ENCODE peak calls at places on chromosomes 5 and 9, in seven cellular contexts. O is lower leg skin, L is A549, C is H1, M is tibial nerve, V is K562, T is HCT116. G is an unnamed sample.

GRCh38 chr9:4983541-4984165 is 1.4 kb upstream of the JAK2 start:
- DNase-seq in O (no peak), L (no peak), C (no peak), M (no peak), V (no peak), T (no peak), G (no peak)

GRCh38 chr5:39850291-39850690 is 425.5 kb upstream of the DAB2 start:
- DNase-seq in O (no peak), L (no peak), C (no peak), M (no peak), V (no peak), T (no peak), G (no peak)

GRCh38 chr5:33008751-33009418 is 297.8 kb downstream of the NPR3 start:
- DNase-seq in O (no peak), L (no peak), C (no peak), M (no peak), V (no peak), T (peak; percentile 64), G (no peak)

GRCh38 chr9:84799231-84799630 is 129.7 kb downstream of the NTRK2 start:
- DNase-seq in O (no peak), L (no peak), C (no peak), M (no peak), V (no peak), T (no peak), G (no peak)

GRCh38 chr5:164204338-164204946 is 699.0 kb downstream of the MAT2B start:
- DNase-seq in O (no peak), L (no peak), C (no peak), M (no peak), V (no peak), T (no peak), G (no peak)

GRCh38 chr9:132372177-132373095 is 17.6 kb upstream of the SETX start:
- DNase-seq in O (peak; percentile 87), L (no peak), C (no peak), M (peak; percentile 55), V (no peak), T (no peak), G (peak; percentile 44)

GRCh38 chr5:82885657-82886389 is 191.4 kb downstream of the TMEM167A start:
- DNase-seq in O (no peak), L (peak; percentile 4), C (no peak), M (no peak), V (no peak), T (no peak), G (no peak)

GRCh38 chr5:151042453-151043093 is 22.2 kb downstream of the GPX3 start:
- DNase-seq in O (no peak), L (no peak), C (no peak), M (no peak), V (no peak), T (no peak), G (no peak)

GRCh38 chr5:119009131-119009530 is 20.8 kb upstream of the DTWD2 start:
- DNase-seq in O (no peak), L (peak; percentile 13), C (no peak), M (no peak), V (no peak), T (no peak), G (no peak)

GRCh38 chr9:37485389-37486255 is at the start of gene POLR1E:
- DNase-seq in O (peak; percentile 99), L (peak; percentile 99), C (peak; percentile 98), M (peak; percentile 83), V (peak; percentile 100), T (peak; percentile 84), G (peak; percentile 87)

GRCh38 chr5:107831612-107832395 is 161.1 kb upstream of the EFNA5 start:
- DNase-seq in O (no peak), L (no peak), C (no peak), M (no peak), V (no peak), T (no peak), G (no peak)

GRCh38 chr9:107389617-107390071 is 99.9 kb downstream of the KLF4 start:
- DNase-seq in O (peak; percentile 88), L (no peak), C (no peak), M (peak; percentile 68), V (no peak), T (no peak), G (no peak)

GRCh38 chr9:107388890-107389289 is 100.7 kb downstream of the KLF4 start:
- DNase-seq in O (no peak), L (no peak), C (no peak), M (no peak), V (no peak), T (no peak), G (no peak)

GRCh38 chr9:107386396-107386795 is 103.2 kb downstream of the KLF4 start:
- DNase-seq in O (no peak), L (no peak), C (no peak), M (no peak), V (no peak), T (no peak), G (no peak)

GRCh38 chr9:107390319-107390718 is 99.2 kb downstream of the KLF4 start:
- DNase-seq in O (peak; percentile 72), L (no peak), C (no peak), M (no peak), V (no peak), T (no peak), G (no peak)

GRCh38 chr9:107387401-107387800 is 102.2 kb downstream of the KLF4 start:
- DNase-seq in O (no peak), L (no peak), C (no peak), M (peak; percentile 60), V (no peak), T (no peak), G (no peak)
- TF ChIP-seq POLR2A in O (no peak), L (no peak), C (no peak), M (no peak), V (no peak), T (no peak), G (no peak)

GRCh38 chr5:10656176-10656830 is 92.4 kb downstream of the ANKRD33B start:
- DNase-seq in O (peak; percentile 76), L (no peak), C (no peak), M (no peak), V (no peak), T (no peak), G (peak; percentile 38)
- TF ChIP-seq POLR2A in O (no peak), L (no peak), C (no peak), M (no peak), V (no peak), T (no peak), G (no peak)

DNA sequence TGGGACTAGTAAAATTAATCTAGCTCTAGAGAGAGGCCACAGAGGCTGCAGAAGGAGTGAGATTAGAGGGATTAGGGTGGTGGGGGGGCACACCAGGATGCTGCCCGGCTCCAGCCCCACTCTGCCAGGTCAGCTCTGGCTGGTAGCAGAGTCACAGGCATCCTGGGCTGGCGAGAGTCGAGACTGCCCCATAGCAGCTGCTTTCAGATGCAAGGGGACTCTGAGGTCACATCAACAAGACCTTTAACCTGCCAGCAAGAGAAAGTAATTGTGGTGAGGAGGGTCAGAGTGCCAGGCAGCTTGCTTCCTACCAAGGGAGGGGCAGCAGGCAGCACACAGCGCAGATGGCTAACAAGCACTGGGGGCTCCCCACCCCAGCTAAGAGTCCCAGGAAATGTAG is 7.5 kb downstream of the EPB41L4B start:
- DNase-seq in O (no peak), L (no peak), C (no peak), M (no peak), V (no peak), T (no peak), G (no peak)
- TF ChIP-seq POLR2A in O (no peak), L (no peak), C (no peak), M (no peak), V (no peak), T (no peak), G (no peak)

GRCh38 chr9:13267743-13268142 is 11.7 kb downstream of the MPDZ start:
- DNase-seq in O (no peak), L (peak; percentile 11), C (no peak), M (no peak), V (no peak), T (no peak), G (no peak)
- TF ChIP-seq POLR2A in O (no peak), L (no peak), C (no peak), M (no peak), V (no peak), T (no peak), G (no peak)

DNA sequence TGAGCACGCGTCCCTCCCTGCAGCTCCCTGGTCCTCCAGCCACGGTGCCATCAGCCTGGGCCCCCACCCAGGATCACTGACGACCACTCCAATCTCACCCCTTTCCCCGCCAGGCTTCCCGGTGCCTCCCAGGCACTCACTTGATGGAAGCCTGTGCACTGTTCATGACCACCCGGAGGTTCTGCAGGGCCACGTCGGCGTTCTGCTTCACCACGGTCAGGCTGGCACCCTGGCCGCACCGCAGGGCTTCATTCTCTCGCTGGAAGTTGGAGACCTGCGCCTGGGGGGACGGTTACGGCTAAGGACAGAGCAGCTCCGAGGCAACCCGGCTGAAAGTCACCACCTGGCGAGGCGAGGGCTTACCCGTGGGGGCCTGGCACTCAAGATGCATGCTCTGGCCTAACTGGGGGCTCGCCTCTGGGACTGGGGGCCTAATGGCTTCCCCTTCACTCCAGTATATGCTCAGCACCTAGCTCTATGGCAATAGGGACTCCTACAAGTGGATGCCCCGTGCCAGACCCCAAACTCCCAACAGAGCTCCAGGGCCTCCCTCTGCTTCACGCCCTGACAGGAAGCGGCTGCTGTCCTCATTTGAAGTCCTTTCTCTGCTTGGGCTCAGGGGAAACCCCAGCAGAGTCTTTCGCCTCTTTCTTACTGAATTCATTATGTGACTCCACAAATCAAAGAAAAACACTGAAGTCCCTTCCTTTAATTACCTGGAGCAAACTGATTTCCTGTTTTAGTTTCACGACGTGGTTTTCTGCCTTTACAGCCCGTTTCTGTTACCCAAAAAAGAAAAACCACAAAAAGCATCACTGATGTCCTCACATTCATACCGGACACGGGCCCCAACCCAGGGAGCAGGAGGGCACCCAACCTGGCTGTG is 4.2 kb upstream of the SNAPC4 start:
- DNase-seq in O (no peak), L (no peak), C (no peak), M (no peak), V (no peak), T (no peak), G (no peak)
- TF ChIP-seq POLR2A in O (no peak), L (no peak), C (no peak), M (no peak), V (peak; percentile 42), T (no peak), G (no peak)

G was measured in H54.